ENCODE peak calls at places on chromosomes 7 and 10, in ten cellular contexts. G is COR-L47; C is GM13977; H is stimulated activated CD4-positive, alpha-beta T cell treated with anti-CD3 and anti-CD28 coated beads, Interleukin-15, amount 100 ng/mL, for 1 hour; P is activated CD4-positive, alpha-beta T cell treated with anti-CD3 and anti-CD28 coated beads, Interleukin-2, amount 10 ng/mL, durations not matched to agents 7 days and 5 days; U is iris pigment epithelial cell; J is T-helper 9 cell; Z is ovary; D is upper lobe of right lung; L is lower lobe of right lung. M is an unnamed sample.

GRCh38 chr7:47934831-47935230 is 13.4 kb downstream of the PKD1L1 start:
- DNase-seq in U (no peak), G (no peak), H (no peak), P (no peak), C (no peak), L (no peak), Z (no peak), J (no peak), D (no peak), M (no peak)

GRCh38 chr10:89954787-89955566 is 253.6 kb downstream of the KIF20B start:
- DNase-seq in P (no peak), L (no peak), C (peak; percentile 34), D (no peak), U (no peak), Z (no peak), J (no peak), G (no peak), H (no peak), M (peak; percentile 25)

GRCh38 chr10:95445837-95446347 is 115.3 kb downstream of the SORBS1 start:
- DNase-seq in J (no peak), H (no peak), U (peak; percentile 59), D (no peak), Z (no peak), G (peak; percentile 5), C (peak; percentile 68), L (peak; percentile 53), P (peak; percentile 54), M (peak; percentile 71)

GRCh38 chr10:4016214-4016740 is 231.3 kb upstream of the KLF6 start:
- DNase-seq in G (no peak), P (no peak), Z (no peak), H (no peak), J (no peak), U (no peak), D (no peak), C (no peak), L (no peak), M (no peak)

GRCh38 chr7:105815580-105815979 is 60.8 kb downstream of the ATXN7L1 start:
- DNase-seq in Z (no peak), P (no peak), C (no peak), G (no peak), L (no peak), U (no peak), D (no peak), J (no peak), H (no peak), M (no peak)

GRCh38 chr10:115948415-115948814 is 324.6 kb downstream of the GFRA1 start:
- DNase-seq in G (no peak), U (peak; percentile 56), L (no peak), C (no peak), Z (no peak), P (no peak), H (no peak), J (no peak), D (no peak), M (no peak)

GRCh38 chr10:72261323-72262018 is 12.3 kb upstream of the DDIT4 start:
- DNase-seq in G (no peak), Z (no peak), D (no peak), U (no peak), L (no peak), J (no peak), P (peak; percentile 64), H (no peak), C (peak; percentile 75), M (peak; percentile 74)

GRCh38 chr10:113060221-113061053 is 110.4 kb downstream of the TCF7L2 start:
- DNase-seq in J (no peak), C (no peak), H (no peak), U (no peak), Z (no peak), P (no peak), L (peak; percentile 55), G (no peak), D (no peak), M (no peak)

GRCh38 chr7:139687206-139687954 is 90.4 kb downstream of the HIPK2 start:
- DNase-seq in D (no peak), G (no peak), J (no peak), L (no peak), P (no peak), H (no peak), C (no peak), U (no peak), Z (no peak), M (no peak)

GRCh38 chr10:33306126-33306525 is 28.3 kb downstream of the NRP1 start:
- DNase-seq in D (no peak), G (no peak), L (no peak), Z (no peak), P (no peak), H (no peak), J (no peak), U (peak; percentile 78), C (no peak), M (no peak)

GRCh38 chr7:156754222-156754621 is 113.6 kb downstream of the RNF32 start:
- DNase-seq in Z (no peak), J (no peak), L (no peak), P (no peak), U (no peak), D (no peak), C (no peak), H (no peak), G (no peak), M (no peak)

GRCh38 chr10:110525349-110526260 is 27.9 kb downstream of the DUSP5 start:
- DNase-seq in L (no peak), D (no peak), Z (no peak), C (no peak), H (no peak), P (no peak), G (no peak), J (no peak), U (peak; percentile 72), M (no peak)

GRCh38 chr10:49320191-49320590 is 21.2 kb downstream of the C10orf71 start:
- DNase-seq in J (no peak), H (no peak), D (no peak), Z (no peak), L (no peak), P (no peak), G (no peak), U (no peak), C (no peak), M (no peak)

GRCh38 chr7:54390565-54390964 is 151.6 kb upstream of the VSTM2A start:
- DNase-seq in P (no peak), U (no peak), L (no peak), C (no peak), D (no peak), H (no peak), J (no peak), Z (no peak), G (no peak), M (no peak)

GRCh38 chr10:114881462-114881861 is 56.5 kb upstream of the TRUB1 start:
- DNase-seq in G (no peak), H (no peak), J (no peak), P (no peak), Z (no peak), D (no peak), U (no peak), L (no peak), C (no peak), M (no peak)

GRCh38 chr10:58179238-58179637 is 88.5 kb downstream of the IPMK start:
- DNase-seq in L (no peak), P (no peak), J (no peak), C (no peak), G (no peak), U (peak; percentile 57), Z (no peak), H (no peak), D (no peak), M (no peak)